ENCODE peak calls at places on chromosomes 16 and 17, in four cellular contexts. D is stomach, F is tibial nerve, N is left ventricle myocardium inferior. J is an unnamed sample.

GRCh38 chr17:20997711-20998570 is 44.9 kb downstream of the USP22 start:
- DNase-seq in F (no peak), N (no peak), D (no peak), J (no peak)

GRCh38 chr17:21376835-21377690 is 906 bp downstream of the KCNJ12 start:
- DNase-seq in F (no peak), N (no peak), D (peak; percentile 52), J (no peak)

GRCh38 chr17:75036643-75037268 is 10.0 kb downstream of the ATP5PD start:
- DNase-seq in N (peak; percentile 89), D (peak; percentile 85), F (peak; percentile 79), J (peak; percentile 85)

GRCh38 chr16:10919003-10919351 is 23.3 kb downstream of the DEXI start:
- DNase-seq in D (no peak), N (no peak), F (no peak), J (no peak)

GRCh38 chr17:9274119-9274445 is 252.8 kb downstream of the NTN1 start:
- DNase-seq in N (no peak), F (no peak), D (no peak), J (no peak)

GRCh38 chr17:1022278-1023024 is 25.5 kb downstream of the TIMM22 start:
- DNase-seq in D (no peak), N (peak; percentile 66), F (no peak), J (peak; percentile 95)

GRCh38 chr16:11225677-11226549 is 30.1 kb downstream of the SOCS1 start:
- DNase-seq in F (no peak), N (no peak), D (no peak), J (no peak)

GRCh38 chr17:1683489-1683888 is 1.2 kb downstream of the PRPF8 start:
- DNase-seq in F (no peak), N (no peak), D (no peak), J (no peak)

GRCh38 chr16:79776243-79776884 is 175.8 kb upstream of the MAF start:
- DNase-seq in N (peak; percentile 39), D (no peak), F (no peak), J (no peak)

GRCh38 chr17:28711723-28712036 is at the start of gene PROCA1:
- DNase-seq in F (no peak), N (no peak), D (no peak), J (peak; percentile 87)

GRCh38 chr16:53771655-53772497 is 67.9 kb downstream of the FTO start:
- DNase-seq in D (no peak), N (no peak), F (no peak), J (no peak)

GRCh38 chr17:14471052-14471451 is 170.2 kb downstream of the HS3ST3B1 start:
- DNase-seq in F (no peak), D (no peak), N (no peak), J (no peak)

GRCh38 chr17:78316867-78317816 is 42.7 kb downstream of the SOCS3 start:
- DNase-seq in D (peak; percentile 65), N (no peak), F (no peak), J (no peak)

GRCh38 chr17:82449136-82449882 is 1.2 kb downstream of the CYBC1 start:
- DNase-seq in N (no peak), D (peak; percentile 54), F (no peak), J (no peak)

GRCh38 chr17:60167095-60167741 is 17.4 kb downstream of the CA4 start:
- DNase-seq in N (no peak), D (peak; percentile 82), F (no peak), J (no peak)

GRCh38 chr17:9022553-9023388 is 1.5 kb downstream of the NTN1 start:
- DNase-seq in D (no peak), N (peak; percentile 18), F (no peak), J (no peak)

GRCh38 chr17:79747508-79748295 is 17.0 kb downstream of the ENPP7 start:
- DNase-seq in D (no peak), N (no peak), F (no peak), J (no peak)

GRCh38 chr16:87297918-87298631 is 19.1 kb downstream of the C16orf95 start:
- DNase-seq in F (no peak), N (no peak), D (no peak), J (no peak)

GRCh38 chr16:74487634-74488495 is 66.6 kb upstream of the CLEC18B start:
- DNase-seq in D (no peak), N (no peak), F (no peak), J (no peak)

GRCh38 chr16:74480150-74481029 is 59.1 kb upstream of the CLEC18B start:
- DNase-seq in F (peak; percentile 37), N (peak; percentile 30), D (peak; percentile 49), J (no peak)

GRCh38 chr16:74485916-74486315 is 64.6 kb upstream of the CLEC18B start:
- DNase-seq in F (no peak), N (no peak), D (no peak), J (no peak)
- TF ChIP-seq CTCF in F (no peak), N (no peak), D (no peak), J (no peak)

DNA sequence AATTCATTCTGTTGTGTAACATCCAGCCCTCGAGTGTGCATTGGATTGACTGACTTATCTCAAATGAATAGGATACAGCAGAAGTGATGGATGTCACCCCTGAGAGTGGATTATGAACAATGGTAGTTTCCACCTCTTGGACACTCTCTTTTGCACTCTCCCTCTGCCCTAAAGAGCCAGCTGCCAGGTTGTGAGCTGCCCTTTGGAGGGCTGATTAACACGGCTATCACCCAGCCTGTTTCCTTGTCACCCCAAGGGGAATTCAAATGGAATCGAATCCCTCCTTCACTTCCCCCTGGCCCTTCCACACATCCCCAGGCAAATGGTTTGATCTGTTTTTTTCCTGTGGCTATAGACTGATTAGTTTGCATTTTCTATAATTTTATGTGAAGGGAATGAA is 21.1 kb upstream of the HAPSTR1 start:
- DNase-seq in N (no peak), D (no peak), F (no peak), J (no peak)
- H3K27ac ChIP-seq in N (no peak overlapping the region), D (no peak overlapping the region), F (no peak overlapping the region), J (no peak overlapping the region)

GRCh38 chr16:56422896-56423441 is 2.4 kb downstream of the AMFR start:
- DNase-seq in D (no peak), N (no peak), F (no peak), J (no peak)
- H3K4me3 ChIP-seq in D (no peak overlapping the region), N (no peak overlapping the region), F (no peak overlapping the region), J (peak overlapping the region; percentile 90)

GRCh38 chr17:80990921-80991644 is 558 bp upstream of the CHMP6 start:
- DNase-seq in N (no peak), D (no peak), F (no peak), J (peak; percentile 68)

GRCh38 chr17:80992077-80992947 is 671 bp downstream of the CHMP6 start:
- DNase-seq in D (no peak), F (no peak), N (no peak), J (peak; percentile 73)

GRCh38 chr17:80992948-80993624 is 1.4 kb downstream of the CHMP6 start:
- DNase-seq in F (no peak), D (no peak), N (no peak), J (no peak)

GRCh38 chr17:80989586-80989913 is 2.1 kb upstream of the CHMP6 start:
- DNase-seq in D (no peak), F (no peak), N (no peak), J (no peak)

DNA sequence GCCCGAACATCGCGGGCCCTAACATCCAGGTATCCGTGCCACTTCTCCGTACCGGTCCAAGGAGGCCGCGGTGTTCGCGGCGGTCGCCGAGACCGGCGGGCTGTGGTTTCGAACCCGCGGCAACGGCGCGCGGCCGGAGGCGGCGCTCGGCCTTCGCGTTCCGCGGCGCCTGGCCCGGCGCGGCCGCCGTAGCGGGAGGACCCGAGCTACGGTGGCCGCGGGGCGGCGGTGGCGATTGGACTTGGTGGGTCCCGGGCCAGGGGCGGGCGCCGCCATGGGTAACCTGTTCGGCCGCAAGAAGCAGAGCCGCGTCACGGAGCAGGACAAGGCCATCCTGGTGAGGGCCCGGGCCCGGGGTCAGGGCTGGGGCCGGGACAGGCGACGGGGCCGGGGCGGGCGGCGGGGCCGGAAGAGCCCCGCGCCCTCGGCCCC is at the start of gene CHMP6:
- DNase-seq in F (peak; percentile 52), D (peak; percentile 79), N (peak; percentile 79), J (peak; percentile 78)
- TF ChIP-seq CTCF in F (peak; percentile 26), D (no peak), N (peak; percentile 54), J (no peak)

GRCh38 chr17:59028328-59028727 is 78.4 kb downstream of the TRIM37 start:
- DNase-seq in D (no peak), N (no peak), F (no peak), J (no peak)
- H3K27ac ChIP-seq in D (no peak overlapping the region), N (peak overlapping the region; percentile 16), F (no peak overlapping the region), J (no peak overlapping the region)

GRCh38 chr17:67833946-67834631 is 8.8 kb downstream of the BPTF start:
- DNase-seq in N (no peak), D (no peak), F (no peak), J (no peak)

GRCh38 chr17:67837965-67838364 is 12.7 kb downstream of the BPTF start:
- DNase-seq in F (no peak), N (no peak), D (no peak), J (no peak)

GRCh38 chr17:67833134-67833533 is 7.8 kb downstream of the BPTF start:
- DNase-seq in F (no peak), D (no peak), N (no peak), J (no peak)

GRCh38 chr17:67834634-67835033 is 9.3 kb downstream of the BPTF start:
- DNase-seq in N (no peak), D (no peak), F (no peak), J (no peak)

GRCh38 chr17:67836205-67836987 is 11.1 kb downstream of the BPTF start:
- DNase-seq in F (no peak), D (no peak), N (no peak), J (no peak)
- H3K4me3 ChIP-seq in F (no peak overlapping the region), D (no peak overlapping the region), N (no peak overlapping the region), J (no peak overlapping the region)

DNA sequence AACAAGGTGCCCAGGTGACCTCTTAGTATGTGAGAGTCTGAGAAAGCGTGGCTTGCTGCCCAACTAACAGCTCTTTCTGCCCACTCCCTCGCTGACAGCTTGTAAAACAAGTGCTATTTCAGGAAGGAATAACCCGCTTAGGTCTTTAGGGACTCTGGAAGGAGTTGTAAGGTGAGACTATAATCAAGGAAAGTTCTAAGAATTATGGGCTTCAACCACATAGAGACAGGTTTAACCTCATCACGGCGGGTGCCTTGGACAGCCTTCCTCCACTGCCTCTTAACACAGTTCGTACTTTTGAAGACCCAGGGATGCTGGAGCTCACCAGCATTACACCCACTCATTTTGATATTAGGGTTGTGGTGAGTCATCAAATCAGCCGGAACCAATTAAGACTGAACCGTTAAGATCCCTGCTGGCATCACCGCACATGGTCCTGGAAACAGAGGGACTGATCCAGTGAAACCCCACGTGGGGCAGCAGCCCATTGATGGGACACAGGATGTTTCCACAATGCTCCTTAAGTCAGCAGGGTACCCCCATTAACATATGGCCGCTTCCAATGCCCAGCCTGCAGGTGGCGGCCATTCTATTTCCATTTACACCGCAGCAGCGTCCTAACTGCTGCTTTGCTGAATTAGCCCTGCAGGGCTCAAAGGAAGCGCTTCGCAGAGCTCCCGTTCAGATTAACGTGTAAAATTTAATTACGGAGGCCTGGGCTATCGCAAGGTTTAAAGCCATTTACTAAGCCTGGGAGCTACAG is 176.6 kb upstream of the SDK2 start:
- DNase-seq in N (no peak), F (no peak), D (peak; percentile 33), J (no peak)
- TF ChIP-seq CTCF in N (peak; percentile 46), F (no peak), D (no peak), J (no peak)